ENCODE peak calls at places on chromosomes 16 and 17, in four cellular contexts. M is CD8-positive, alpha-beta T cell; E is heart left ventricle; F is IMR-90. T is an unnamed sample. For H3K36me3 and H3K27me3, the result is how much of the 10 kb centered on the place peaks cover.

GRCh38 chr17:30321314-30321713 is 12.5 kb downstream of the TMIGD1 start:
- DNase-seq in M (no peak), E (no peak), F (no peak), T (no peak)

GRCh38 chr17:82938486-82939212 is 98.8 kb upstream of the ZNF750 start:
- DNase-seq in M (no peak), E (no peak), F (no peak), T (no peak)

GRCh38 chr16:67685388-67686112 is 18.9 kb downstream of the C16orf86 start:
- DNase-seq in M (no peak), E (no peak), F (no peak), T (no peak)

GRCh38 chr17:82923366-82924113 is 83.7 kb upstream of the ZNF750 start:
- DNase-seq in M (no peak), E (peak), F (no peak), T (no peak)

GRCh38 chr16:82544378-82544777 is 82.4 kb upstream of the CDH13 start:
- DNase-seq in M (no peak), E (no peak), F (no peak), T (no peak)

GRCh38 chr16:81716478-81717210 is 62.4 kb upstream of the PLCG2 start:
- DNase-seq in M (peak), E (no peak), F (no peak), T (no peak)

GRCh38 chr17:43085489-43085888 is 39.7 kb downstream of the BRCA1 start:
- DNase-seq in M (no peak), E (no peak), F (peak), T (no peak)

GRCh38 chr17:11651089-11651488 is 52.8 kb downstream of the DNAH9 start:
- DNase-seq in M (no peak), E (no peak), F (no peak), T (no peak)

GRCh38 chr16:16144416-16144815 is 78.9 kb downstream of the ABCC6 start:
- DNase-seq in M (no peak), E (no peak), F (no peak), T (peak)

GRCh38 chr16:75580-76501 is 2.2 kb upstream of the MPG start:
- DNase-seq in M (no peak), E (peak), F (peak), T (peak)

GRCh38 chr16:15507299-15507958 is 73.0 kb downstream of the BMERB1 start:
- DNase-seq in M (no peak), E (no peak), F (peak), T (no peak)

GRCh38 chr16:67516296-67517177 is 12.1 kb upstream of the RIPOR1 start:
- DNase-seq in M (no peak), E (no peak), F (peak), T (no peak)

GRCh38 chr17:81199482-81199830 is 23.3 kb downstream of the CEP131 start:
- DNase-seq in M (no peak), E (no peak), F (no peak), T (no peak)

GRCh38 chr16:19393226-19394074 is 24.2 kb upstream of the TMC5 start:
- DNase-seq in M (no peak), E (no peak), F (peak), T (peak)

GRCh38 chr16:67528870-67529638 is 425 bp downstream of the RIPOR1 start:
- DNase-seq in M (no peak), E (peak), F (peak), T (peak)

GRCh38 chr17:19278729-19279128 is 41.6 kb downstream of the EPN2 start:
- DNase-seq in M (no peak), E (no peak), F (no peak), T (no peak)

GRCh38 chr17:8965394-8966168 is at the start of gene PIK3R5:
- DNase-seq in M (peak), E (peak), F (no peak), T (no peak)

GRCh38 chr16:53775821-53776431 is 72.0 kb downstream of the FTO start:
- DNase-seq in M (no peak), E (peak), F (peak), T (peak)

GRCh38 chr17:20127660-20128413 is 118.7 kb downstream of the SPECC1 start:
- DNase-seq in M (no peak), E (no peak), F (peak), T (no peak)

GRCh38 chr17:1673041-1673790 is 11.5 kb downstream of the PRPF8 start:
- DNase-seq in M (no peak), E (no peak), F (no peak), T (no peak)

GRCh38 chr17:1512351-1512750 is 4.1 kb downstream of the INPP5K start:
- DNase-seq in M (no peak), E (no peak), F (no peak), T (no peak)

GRCh38 chr17:6061290-6061689 is 8.9 kb upstream of the WSCD1 start:
- DNase-seq in M (no peak), E (no peak), F (peak), T (peak)

GRCh38 chr17:16987830-16988601 is 16.1 kb upstream of the TNFRSF13B start:
- DNase-seq in M (peak), E (peak), F (peak), T (peak)
- H3K4me3 ChIP-seq in M (no peak), E (no peak), F (no peak), T (no peak)

GRCh38 chr17:44967907-44968224 is 237 bp downstream of the C1QL1 start:
- DNase-seq in M (no peak), E (no peak), F (no peak), T (no peak)
- H3K36me3 ChIP-seq in M (under half), E (under half), F (under half), T (under half)

GRCh38 chr17:49496866-49497146 is 1.7 kb downstream of the NGFR start:
- DNase-seq in M (peak), E (no peak), F (no peak), T (no peak)

GRCh38 chr17:49496183-49496865 is 1.2 kb downstream of the NGFR start:
- DNase-seq in M (peak), E (peak), F (peak), T (peak)

GRCh38 chr17:49494399-49494798 is 694 bp upstream of the NGFR start:
- DNase-seq in M (no peak), E (no peak), F (no peak), T (no peak)

GRCh38 chr17:49495842-49496182 is 719 bp downstream of the NGFR start:
- DNase-seq in M (no peak), E (no peak), F (no peak), T (no peak)

DNA sequence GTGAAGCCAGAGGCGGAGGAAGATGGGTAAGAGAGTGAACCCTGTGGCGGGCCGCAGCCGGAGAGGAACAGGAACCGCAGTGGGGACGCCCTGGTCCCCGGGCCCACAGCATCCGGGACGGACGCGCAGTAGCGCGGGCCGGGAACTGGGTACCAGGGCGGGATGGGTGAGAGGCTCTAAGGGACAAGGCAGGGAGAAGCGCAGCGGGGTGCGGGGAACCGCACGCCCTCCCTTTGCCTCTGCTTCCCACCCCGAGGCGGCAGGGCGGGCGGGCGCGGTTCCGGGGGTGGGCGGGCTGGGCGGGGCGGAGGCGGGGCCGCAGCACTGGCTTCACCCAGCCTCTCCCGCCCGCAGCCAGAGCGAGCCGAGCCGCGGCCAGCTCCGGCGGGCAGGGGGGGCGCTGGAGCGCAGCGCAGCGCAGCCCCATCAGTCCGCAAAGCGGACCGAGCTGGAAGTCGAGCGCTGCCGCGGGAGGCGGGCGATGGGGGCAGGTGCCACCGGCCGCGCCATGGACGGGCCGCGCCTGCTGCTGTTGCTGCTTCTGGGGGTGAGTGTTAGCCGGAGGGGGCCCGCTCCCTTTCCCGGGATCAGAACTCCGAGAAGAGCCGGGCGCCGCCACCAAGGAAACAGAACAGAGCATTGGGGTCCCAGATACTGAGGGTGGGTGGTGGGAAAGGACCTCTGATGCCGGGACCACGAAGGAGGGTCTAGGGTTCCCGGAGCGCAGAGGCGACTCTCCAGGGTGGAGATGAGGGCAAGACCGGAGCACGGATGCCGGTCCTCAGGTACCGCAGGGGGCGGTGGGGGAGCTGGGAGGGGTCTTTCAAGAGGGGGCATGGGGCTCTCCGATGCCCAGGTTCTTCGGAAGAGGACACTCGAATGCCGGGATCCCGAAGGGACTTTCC is at the start of gene NGFR:
- DNase-seq in M (peak), E (peak), F (peak), T (peak)
- H3K27me3 ChIP-seq in M (under half), E (half or more), F (half or more), T (under half)

DNA sequence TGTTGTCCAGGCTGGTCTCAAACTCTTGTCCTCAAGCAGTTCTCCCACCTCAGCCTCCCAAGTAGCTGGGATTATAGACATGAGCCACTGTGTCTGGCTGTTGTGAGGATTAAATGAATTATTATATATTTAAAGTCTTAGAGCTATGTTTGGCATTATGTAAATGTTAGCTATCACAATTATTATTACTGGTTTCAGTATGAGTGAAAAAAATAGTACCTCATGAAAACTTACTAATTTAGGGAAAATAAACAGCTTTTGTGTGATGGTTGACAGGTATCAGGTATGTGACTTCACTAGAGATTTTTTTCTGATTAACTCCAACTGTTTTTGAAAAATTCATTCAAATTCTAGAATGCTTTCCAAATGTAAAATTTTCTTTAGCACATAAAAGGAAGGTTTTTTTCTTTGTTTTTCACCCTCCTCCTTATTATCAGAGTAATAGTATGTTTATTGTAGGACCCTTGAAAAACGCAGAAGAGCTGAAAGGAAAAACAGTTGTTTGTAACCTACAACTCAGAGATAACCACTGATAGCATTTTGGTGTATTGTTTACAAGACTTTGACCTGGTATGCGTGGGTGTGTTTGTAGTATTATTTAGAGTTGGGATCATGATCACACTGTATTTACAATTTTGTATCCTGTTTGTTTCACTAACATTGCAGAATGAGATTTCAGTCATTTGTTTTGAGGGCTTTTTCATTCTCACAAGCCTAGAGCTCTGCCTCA is 13.2 kb downstream of the NLK start:
- DNase-seq in M (no peak), E (no peak), F (no peak), T (no peak)
- H3K4me3 ChIP-seq in M (no peak), E (no peak), F (no peak), T (no peak)